ENCODE peak calls at places on chromosome 11, in seven cellular contexts. One of them, this sample, is unnamed.

GRCh38 chr11:102155676-102156075 is 45.4 kb downstream of the YAP1 start:
- DNase-seq in lower leg skin: no peak
- DNase-seq in neural progenitor cell: no peak
- DNase-seq in NB4: no peak
- DNase-seq in fibroblast of villous mesenchyme: no peak
- DNase-seq in dorsolateral prefrontal cortex: no peak
- DNase-seq in endothelial cell of umbilical vein: no peak
- DNase-seq in this sample: no peak

GRCh38 chr11:1228921-1229451 is 6.1 kb downstream of the MUC5B start:
- DNase-seq in lower leg skin: no peak
- DNase-seq in NB4: no peak
- DNase-seq in fibroblast of villous mesenchyme: no peak
- DNase-seq in neural progenitor cell: no peak
- DNase-seq in endothelial cell of umbilical vein: no peak
- DNase-seq in dorsolateral prefrontal cortex: no peak
- DNase-seq in this sample: no peak

GRCh38 chr11:77508031-77508430 is 34.1 kb upstream of the PAK1 start:
- DNase-seq in neural progenitor cell: no peak
- DNase-seq in lower leg skin: no peak
- DNase-seq in NB4: no peak
- DNase-seq in dorsolateral prefrontal cortex: no peak
- DNase-seq in endothelial cell of umbilical vein: no peak
- DNase-seq in fibroblast of villous mesenchyme: no peak
- DNase-seq in this sample: no peak

GRCh38 chr11:57499413-57499982 is 16.0 kb downstream of the SLC43A1 start:
- DNase-seq in fibroblast of villous mesenchyme: peak; percentile 97
- DNase-seq in dorsolateral prefrontal cortex: peak; percentile 92
- DNase-seq in neural progenitor cell: peak; percentile 96
- DNase-seq in lower leg skin: peak; percentile 94
- DNase-seq in endothelial cell of umbilical vein: peak; percentile 97
- DNase-seq in NB4: peak; percentile 51
- DNase-seq in this sample: peak; percentile 87

GRCh38 chr11:819943-820649 is 1.4 kb downstream of the PNPLA2 start:
- DNase-seq in NB4: peak; percentile 93
- DNase-seq in fibroblast of villous mesenchyme: peak; percentile 78
- DNase-seq in neural progenitor cell: peak; percentile 82
- DNase-seq in lower leg skin: peak; percentile 90
- DNase-seq in dorsolateral prefrontal cortex: no peak
- DNase-seq in endothelial cell of umbilical vein: peak; percentile 69
- DNase-seq in this sample: peak; percentile 43

GRCh38 chr11:87897079-87897478 is 278.2 kb downstream of the RAB38 start:
- DNase-seq in endothelial cell of umbilical vein: no peak
- DNase-seq in fibroblast of villous mesenchyme: no peak
- DNase-seq in NB4: no peak
- DNase-seq in lower leg skin: no peak
- DNase-seq in dorsolateral prefrontal cortex: no peak
- DNase-seq in neural progenitor cell: no peak
- DNase-seq in this sample: no peak

GRCh38 chr11:31656051-31656450 is 146.5 kb downstream of the ELP4 start:
- DNase-seq in neural progenitor cell: no peak
- DNase-seq in lower leg skin: no peak
- DNase-seq in NB4: no peak
- DNase-seq in endothelial cell of umbilical vein: no peak
- DNase-seq in fibroblast of villous mesenchyme: peak; percentile 14
- DNase-seq in dorsolateral prefrontal cortex: no peak
- DNase-seq in this sample: peak; percentile 16

GRCh38 chr11:102269927-102270326 is 47.4 kb upstream of the BIRC3 start:
- DNase-seq in fibroblast of villous mesenchyme: no peak
- DNase-seq in neural progenitor cell: no peak
- DNase-seq in endothelial cell of umbilical vein: no peak
- DNase-seq in dorsolateral prefrontal cortex: no peak
- DNase-seq in NB4: no peak
- DNase-seq in lower leg skin: no peak
- DNase-seq in this sample: peak; percentile 38

GRCh38 chr11:57638811-57639320 is 10.8 kb downstream of the YPEL4 start:
- DNase-seq in lower leg skin: no peak
- DNase-seq in NB4: no peak
- DNase-seq in fibroblast of villous mesenchyme: no peak
- DNase-seq in neural progenitor cell: peak; percentile 59
- DNase-seq in endothelial cell of umbilical vein: no peak
- DNase-seq in dorsolateral prefrontal cortex: no peak
- DNase-seq in this sample: peak; percentile 24

GRCh38 chr11:100328626-100329340 is 358.3 kb upstream of the ARHGAP42 start:
- DNase-seq in NB4: no peak
- DNase-seq in dorsolateral prefrontal cortex: no peak
- DNase-seq in lower leg skin: no peak
- DNase-seq in endothelial cell of umbilical vein: no peak
- DNase-seq in fibroblast of villous mesenchyme: peak; percentile 58
- DNase-seq in neural progenitor cell: peak; percentile 11
- DNase-seq in this sample: no peak

GRCh38 chr11:65182258-65183170 is 786 bp downstream of the CAPN1 start:
- DNase-seq in fibroblast of villous mesenchyme: no peak
- DNase-seq in dorsolateral prefrontal cortex: no peak
- DNase-seq in endothelial cell of umbilical vein: peak; percentile 28
- DNase-seq in lower leg skin: no peak
- DNase-seq in neural progenitor cell: peak; percentile 65
- DNase-seq in NB4: no peak
- DNase-seq in this sample: peak; percentile 21

GRCh38 chr11:129374081-129374992 is 1.3 kb upstream of the BARX2 start:
- DNase-seq in fibroblast of villous mesenchyme: no peak
- DNase-seq in neural progenitor cell: peak; percentile 58
- DNase-seq in endothelial cell of umbilical vein: no peak
- DNase-seq in NB4: no peak
- DNase-seq in dorsolateral prefrontal cortex: no peak
- DNase-seq in lower leg skin: no peak
- DNase-seq in this sample: no peak
- H3K4me3 ChIP-seq in fibroblast of villous mesenchyme: no peak overlapping the region
- H3K4me3 ChIP-seq in neural progenitor cell: peak overlapping the region; percentile 45
- H3K4me3 ChIP-seq in endothelial cell of umbilical vein: no peak overlapping the region
- H3K4me3 ChIP-seq in NB4: no peak overlapping the region
- H3K4me3 ChIP-seq in dorsolateral prefrontal cortex: peak overlapping the region; percentile 21
- H3K4me3 ChIP-seq in lower leg skin: peak overlapping the region; percentile 0
- H3K4me3 ChIP-seq in this sample: no peak overlapping the region

GRCh38 chr11:2398664-2399355 is 1.7 kb upstream of the TSSC4 start:
- DNase-seq in NB4: no peak
- DNase-seq in neural progenitor cell: no peak
- DNase-seq in dorsolateral prefrontal cortex: no peak
- DNase-seq in endothelial cell of umbilical vein: no peak
- DNase-seq in lower leg skin: no peak
- DNase-seq in fibroblast of villous mesenchyme: no peak
- DNase-seq in this sample: no peak
- TF ChIP-seq CTCF in NB4: no peak
- TF ChIP-seq CTCF in neural progenitor cell: no peak
- TF ChIP-seq CTCF in dorsolateral prefrontal cortex: no peak
- TF ChIP-seq CTCF in endothelial cell of umbilical vein: no peak
- TF ChIP-seq CTCF in lower leg skin: no peak
- TF ChIP-seq CTCF in fibroblast of villous mesenchyme: no peak
- TF ChIP-seq CTCF in this sample: no peak

GRCh38 chr11:132134322-132134721 is 763.9 kb downstream of the NTM start:
- DNase-seq in lower leg skin: no peak
- DNase-seq in fibroblast of villous mesenchyme: no peak
- DNase-seq in endothelial cell of umbilical vein: no peak
- DNase-seq in dorsolateral prefrontal cortex: no peak
- DNase-seq in neural progenitor cell: no peak
- DNase-seq in NB4: no peak
- DNase-seq in this sample: no peak
- H3K4me3 ChIP-seq in lower leg skin: no peak overlapping the region
- H3K4me3 ChIP-seq in fibroblast of villous mesenchyme: no peak overlapping the region
- H3K4me3 ChIP-seq in endothelial cell of umbilical vein: no peak overlapping the region
- H3K4me3 ChIP-seq in dorsolateral prefrontal cortex: no peak overlapping the region
- H3K4me3 ChIP-seq in neural progenitor cell: no peak overlapping the region
- H3K4me3 ChIP-seq in NB4: no peak overlapping the region
- H3K4me3 ChIP-seq in this sample: no peak overlapping the region

GRCh38 chr11:125609545-125609944 is 15.4 kb upstream of the CHEK1 start:
- DNase-seq in dorsolateral prefrontal cortex: no peak
- DNase-seq in endothelial cell of umbilical vein: no peak
- DNase-seq in neural progenitor cell: no peak
- DNase-seq in fibroblast of villous mesenchyme: no peak
- DNase-seq in NB4: no peak
- DNase-seq in lower leg skin: no peak
- DNase-seq in this sample: no peak
- TF ChIP-seq CTCF in dorsolateral prefrontal cortex: no peak
- TF ChIP-seq CTCF in endothelial cell of umbilical vein: no peak
- TF ChIP-seq CTCF in neural progenitor cell: no peak
- TF ChIP-seq CTCF in fibroblast of villous mesenchyme: no peak
- TF ChIP-seq CTCF in NB4: no peak
- TF ChIP-seq CTCF in lower leg skin: no peak
- TF ChIP-seq CTCF in this sample: no peak

DNA sequence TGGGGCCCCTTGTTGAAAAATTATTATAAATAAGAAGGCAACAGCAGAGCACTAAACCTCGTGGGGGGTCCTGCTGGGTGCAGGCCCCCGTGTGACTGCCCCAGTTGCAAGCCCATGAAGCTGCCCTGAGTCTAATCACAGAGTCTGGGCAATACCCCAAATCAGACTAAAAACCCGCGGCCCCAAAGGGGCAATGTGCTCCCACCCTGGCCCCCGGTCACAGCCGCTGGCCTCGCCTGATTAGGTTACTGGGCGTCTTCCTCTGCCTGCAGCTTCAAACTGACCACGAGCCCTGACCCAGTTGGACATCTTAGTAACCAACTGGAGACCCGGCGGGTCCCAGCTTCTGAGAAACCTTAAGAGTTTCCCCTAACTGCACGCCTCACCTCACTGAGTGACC is 1.6 kb downstream of the CXCR5 start:
- DNase-seq in neural progenitor cell: no peak
- DNase-seq in NB4: no peak
- DNase-seq in endothelial cell of umbilical vein: no peak
- DNase-seq in dorsolateral prefrontal cortex: no peak
- DNase-seq in lower leg skin: no peak
- DNase-seq in fibroblast of villous mesenchyme: no peak
- DNase-seq in this sample: no peak
- H3K4me3 ChIP-seq in neural progenitor cell: no peak overlapping the region
- H3K4me3 ChIP-seq in NB4: no peak overlapping the region
- H3K4me3 ChIP-seq in endothelial cell of umbilical vein: no peak overlapping the region
- H3K4me3 ChIP-seq in dorsolateral prefrontal cortex: no peak overlapping the region
- H3K4me3 ChIP-seq in lower leg skin: no peak overlapping the region
- H3K4me3 ChIP-seq in fibroblast of villous mesenchyme: no peak overlapping the region
- H3K4me3 ChIP-seq in this sample: no peak overlapping the region

DNA sequence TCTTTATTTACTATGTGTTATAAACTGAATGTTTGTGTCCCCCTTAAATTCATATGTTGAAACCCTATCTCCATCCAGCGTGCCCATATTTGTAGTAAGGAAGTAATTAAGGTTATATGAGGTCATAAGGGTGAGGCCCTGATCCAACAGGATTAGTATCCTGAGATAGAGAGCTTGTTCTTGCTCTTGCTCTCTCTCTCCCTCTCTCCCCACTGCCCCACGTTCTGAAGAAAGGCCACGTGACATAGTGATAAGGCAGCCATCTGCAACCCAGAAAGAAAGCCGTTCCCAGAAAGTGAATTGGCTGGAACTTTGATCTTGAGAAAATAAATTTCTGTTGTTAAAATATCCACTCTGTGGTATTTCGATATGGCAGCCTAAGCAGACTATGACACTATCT is 212.5 kb downstream of the SWAP70 start:
- DNase-seq in endothelial cell of umbilical vein: no peak
- DNase-seq in lower leg skin: no peak
- DNase-seq in fibroblast of villous mesenchyme: peak; percentile 56
- DNase-seq in dorsolateral prefrontal cortex: no peak
- DNase-seq in neural progenitor cell: no peak
- DNase-seq in NB4: no peak
- DNase-seq in this sample: no peak
- TF ChIP-seq CTCF in endothelial cell of umbilical vein: no peak
- TF ChIP-seq CTCF in lower leg skin: no peak
- TF ChIP-seq CTCF in fibroblast of villous mesenchyme: no peak
- TF ChIP-seq CTCF in dorsolateral prefrontal cortex: no peak
- TF ChIP-seq CTCF in neural progenitor cell: no peak
- TF ChIP-seq CTCF in NB4: no peak
- TF ChIP-seq CTCF in this sample: no peak

This sample was measured in fibroblast of the aortic adventitia.